ENCODE peak calls at places on chromosomes 7 and 10, in ten cellular contexts. Q is thyroid gland; L is activated CD8-positive, alpha-beta memory T cell treated with anti-CD3 and anti-CD28 coated beads, Interleukin-2, amount 50 U/mL, for 48 hours; E is HFFc6; F is colonic mucosa; I is GOT3; X is stimulated activated CD4-positive, alpha-beta T cell treated with anti-CD3 and anti-CD28 coated beads, Interleukin-12 subunit alpha, Interleukin-12 subunit beta, amount 100 ng/mL, for 24 hours; B is NCI-H2081; Y is choroid plexus epithelial cell; C is T-helper 9 cell. M is an unnamed sample.

GRCh38 chr7:131654668-131655326 is 98.4 kb upstream of the PODXL start:
- DNase-seq in C (peak), L (peak), X (peak), Q (peak), B (peak), E (peak), I (peak), Y (peak), F (peak), M (peak)

GRCh38 chr10:44628921-44629320 is 244.0 kb upstream of the CXCL12 start:
- DNase-seq in I (no peak), Y (peak), L (no peak), C (no peak), F (no peak), Q (no peak), E (peak), B (no peak), X (no peak), M (no peak)

GRCh38 chr7:2641406-2642393 is 9.9 kb downstream of the TTYH3 start:
- DNase-seq in L (no peak), F (peak), E (peak), C (no peak), B (no peak), Q (peak), Y (peak), X (no peak), I (no peak), M (peak)

GRCh38 chr7:98528079-98528478 is 89.0 kb upstream of the NPTX2 start:
- DNase-seq in Q (no peak), C (no peak), F (no peak), Y (no peak), X (no peak), L (no peak), B (no peak), I (no peak), E (no peak), M (no peak)

GRCh38 chr7:4638781-4639575 is 43.1 kb upstream of the FOXK1 start:
- DNase-seq in L (no peak), C (no peak), F (no peak), E (no peak), Q (no peak), X (no peak), I (no peak), B (no peak), Y (no peak), M (no peak)

GRCh38 chr7:157309990-157310668 is 26.7 kb upstream of the DNAJB6 start:
- DNase-seq in X (no peak), B (no peak), I (no peak), Q (no peak), F (no peak), Y (peak), E (peak), C (no peak), L (no peak), M (no peak)

GRCh38 chr10:24439935-24440334 is 231.0 kb downstream of the KIAA1217 start:
- DNase-seq in L (no peak), B (no peak), F (no peak), Y (no peak), C (no peak), X (no peak), Q (peak), I (no peak), E (no peak), M (no peak)

GRCh38 chr10:99521474-99522077 is 11.2 kb upstream of the NKX2-3 start:
- DNase-seq in X (no peak), L (no peak), I (no peak), B (no peak), F (peak), E (no peak), Q (no peak), Y (no peak), C (no peak), M (no peak)

GRCh38 chr10:4532976-4533375 is 293.0 kb upstream of the AKR1E2 start:
- DNase-seq in I (no peak), Y (peak), C (no peak), L (no peak), F (no peak), Q (no peak), B (no peak), X (no peak), E (no peak), M (no peak)

GRCh38 chr7:24406818-24407226 is 122.8 kb downstream of the NPY start:
- DNase-seq in F (no peak), E (no peak), B (no peak), I (no peak), Q (no peak), X (no peak), L (no peak), Y (no peak), C (no peak), M (no peak)

GRCh38 chr10:102269017-102269416 is 23.7 kb downstream of the GBF1 start:
- DNase-seq in X (no peak), Y (no peak), I (no peak), B (no peak), C (no peak), L (no peak), Q (no peak), F (no peak), E (no peak), M (no peak)

GRCh38 chr7:46630031-46630430 is 709.0 kb upstream of the IGFBP3 start:
- DNase-seq in E (peak), Y (peak), F (no peak), X (no peak), L (no peak), Q (no peak), C (no peak), I (no peak), B (no peak), M (no peak)

GRCh38 chr7:24477807-24478655 is 95.2 kb upstream of the PALS2 start:
- DNase-seq in L (no peak), F (no peak), I (no peak), Y (peak), X (no peak), Q (peak), C (no peak), B (peak), E (peak), M (no peak)

GRCh38 chr10:122286872-122287271 is 15.8 kb downstream of the BTBD16 start:
- DNase-seq in B (no peak), C (no peak), Q (no peak), I (peak), X (no peak), E (peak), F (no peak), Y (peak), L (no peak), M (no peak)

M was measured in coronary artery.